ENCODE peak calls at places on chromosome 19, in eight cellular contexts. I is sigmoid colon, C is transverse colon, V is HT-29, S is mesothelial cell of epicardium, G is iris pigment epithelial cell, Z is M059J, U is HuH-7. J is an unnamed sample.

GRCh38 chr19:34241513-34242337 is 12.6 kb upstream of the GARRE1 start:
- DNase-seq in I (no peak), C (peak), V (peak), S (peak), G (no peak), Z (no peak), U (peak), J (no peak)

GRCh38 chr19:17333611-17334413 is 843 bp downstream of the ANO8 start:
- DNase-seq in I (no peak), C (peak), V (peak), S (no peak), G (peak), Z (peak), U (no peak), J (no peak)

GRCh38 chr19:5228932-5229777 is 111.5 kb downstream of the PTPRS start:
- DNase-seq in I (no peak), C (no peak), V (no peak), S (no peak), G (no peak), Z (no peak), U (no peak), J (no peak)

GRCh38 chr19:11550265-11550664 is 8.8 kb downstream of the ELOF1 start:
- DNase-seq in I (no peak), C (no peak), V (no peak), S (no peak), G (no peak), Z (no peak), U (no peak), J (no peak)

GRCh38 chr19:41928221-41928683 is at the start of gene ERFL:
- DNase-seq in I (no peak), C (no peak), V (no peak), S (no peak), G (no peak), Z (no peak), U (no peak), J (no peak)

GRCh38 chr19:45798995-45799517 is 6.4 kb upstream of the DMWD start:
- DNase-seq in I (no peak), C (peak), V (peak), S (peak), G (peak), Z (peak), U (peak), J (peak)

GRCh38 chr19:40380199-40381037 is 9.6 kb downstream of the HIPK4 start:
- DNase-seq in I (no peak), C (no peak), V (no peak), S (no peak), G (no peak), Z (no peak), U (no peak), J (no peak)

GRCh38 chr19:42098781-42099180 is 22.8 kb downstream of the ZNF574 start:
- DNase-seq in I (no peak), C (no peak), V (no peak), S (no peak), G (no peak), Z (no peak), U (no peak), J (no peak)

GRCh38 chr19:1076951-1077350 is 10.0 kb downstream of the ARHGAP45 start:
- DNase-seq in I (no peak), C (peak), V (no peak), S (no peak), G (no peak), Z (peak), U (no peak), J (peak)

GRCh38 chr19:43814663-43815352 is 12.3 kb upstream of the ZNF283 start:
- DNase-seq in I (no peak), C (no peak), V (no peak), S (no peak), G (no peak), Z (no peak), U (no peak), J (no peak)

GRCh38 chr19:34976611-34977010 is 12.6 kb upstream of the ZNF792 start:
- DNase-seq in I (peak), C (no peak), V (no peak), S (no peak), G (no peak), Z (no peak), U (no peak), J (no peak)

GRCh38 chr19:1587872-1588271 is 4.8 kb downstream of the MBD3 start:
- DNase-seq in I (no peak), C (no peak), V (no peak), S (no peak), G (no peak), Z (no peak), U (no peak), J (no peak)